ENCODE peak calls at places on chromosomes 11 and 22, in seven cellular contexts. N is sciatic nerve; P is naive thymus-derived CD8-positive, alpha-beta T cell; Z is ACHN; G is iPS-NIHi11; F is ELR; D is activated effector memory CD4-positive, alpha-beta T cell treated with anti-CD3 and anti-CD28 coated beads, Interleukin-2, amount 50 U/mL, for 16 hours. I is an unnamed sample.

GRCh38 chr22:49008682-49009235 is 818.9 kb downstream of the BRD1 start:
- DNase-seq in N (peak), P (peak), Z (no peak), G (no peak), F (no peak), D (peak), I (peak)

GRCh38 chr11:2760196-2760871 is 60.5 kb upstream of the KCNQ1OT1 start:
- DNase-seq in N (no peak), P (peak), Z (no peak), G (no peak), F (no peak), D (peak), I (peak)

GRCh38 chr11:45146072-45147016 is at the start of gene PRDM11:
- DNase-seq in N (peak), P (peak), Z (peak), G (peak), F (peak), D (peak), I (no peak)

GRCh38 chr11:59028105-59028504 is 58.0 kb upstream of the GLYATL1B start:
- DNase-seq in N (no peak), P (no peak), Z (no peak), G (no peak), F (no peak), D (no peak), I (no peak)

GRCh38 chr11:68398870-68399865 is 61.4 kb upstream of the PPP6R3 start:
- DNase-seq in N (no peak), P (no peak), Z (no peak), G (no peak), F (no peak), D (no peak), I (peak)

GRCh38 chr11:5476184-5476819 is 12.2 kb upstream of the OR52D1 start:
- DNase-seq in N (no peak), P (peak), Z (peak), G (peak), F (peak), D (no peak), I (no peak)

GRCh38 chr11:64522036-64522435 is 69.0 kb upstream of the SLC22A12 start:
- DNase-seq in N (no peak), P (no peak), Z (no peak), G (no peak), F (no peak), D (no peak), I (peak)

GRCh38 chr11:45610627-45611026 is 54.8 kb downstream of the CHST1 start:
- DNase-seq in N (no peak), P (no peak), Z (no peak), G (no peak), F (no peak), D (no peak), I (no peak)

GRCh38 chr11:83063073-83063754 is 8.5 kb downstream of the RAB30 start:
- DNase-seq in N (no peak), P (no peak), Z (peak), G (no peak), F (peak), D (no peak), I (no peak)

GRCh38 chr11:27938011-27938410 is 169.9 kb downstream of the KIF18A start:
- DNase-seq in N (no peak), P (no peak), Z (no peak), G (no peak), F (peak), D (no peak), I (no peak)

GRCh38 chr11:62546937-62547625 is 475 bp upstream of the AHNAK start:
- DNase-seq in N (peak), P (no peak), Z (peak), G (no peak), F (peak), D (no peak), I (no peak)

GRCh38 chr11:103327721-103328120 is 218.5 kb downstream of the DYNC2H1 start:
- DNase-seq in N (no peak), P (no peak), Z (no peak), G (no peak), F (no peak), D (no peak), I (no peak)

GRCh38 chr22:45585437-45585755 is 82.7 kb downstream of the FBLN1 start:
- DNase-seq in N (no peak), P (no peak), Z (no peak), G (no peak), F (peak), D (no peak), I (no peak)

I was measured in cardiac septum.